ENCODE peak calls at places on chromosomes 11 and 22, in ten cellular contexts. One of them, this sample, is unnamed.

GRCh38 chr22:37260939-37261338 is 16.9 kb upstream of the RAC2 start:
- DNase-seq in fibroblast of the aortic adventitia: peak; percentile 55
- DNase-seq in astrocyte of the spinal cord: peak; percentile 38
- DNase-seq in foreskin fibroblast: peak; percentile 75
- DNase-seq in HL-60: no peak
- DNase-seq in heart right ventricle: peak; percentile 36
- DNase-seq in OCI-LY7: peak; percentile 78
- DNase-seq in CD8-positive, alpha-beta T cell: peak; percentile 66
- DNase-seq in spleen: peak; percentile 89
- DNase-seq in brain microvascular endothelial cell: peak; percentile 37
- DNase-seq in this sample: peak; percentile 45

GRCh38 chr11:102829671-102830070 is 13.7 kb downstream of the MMP3 start:
- DNase-seq in fibroblast of the aortic adventitia: no peak
- DNase-seq in astrocyte of the spinal cord: no peak
- DNase-seq in foreskin fibroblast: no peak
- DNase-seq in HL-60: no peak
- DNase-seq in heart right ventricle: no peak
- DNase-seq in OCI-LY7: no peak
- DNase-seq in CD8-positive, alpha-beta T cell: no peak
- DNase-seq in spleen: no peak
- DNase-seq in brain microvascular endothelial cell: no peak
- DNase-seq in this sample: no peak

GRCh38 chr22:36940676-36941075 is 27.2 kb downstream of the CSF2RB start:
- DNase-seq in fibroblast of the aortic adventitia: no peak
- DNase-seq in astrocyte of the spinal cord: no peak
- DNase-seq in foreskin fibroblast: no peak
- DNase-seq in HL-60: no peak
- DNase-seq in heart right ventricle: no peak
- DNase-seq in OCI-LY7: peak; percentile 33
- DNase-seq in CD8-positive, alpha-beta T cell: no peak
- DNase-seq in spleen: no peak
- DNase-seq in brain microvascular endothelial cell: no peak
- DNase-seq in this sample: no peak

GRCh38 chr11:69374110-69374981 is 80.4 kb downstream of the MYEOV start:
- DNase-seq in fibroblast of the aortic adventitia: no peak
- DNase-seq in astrocyte of the spinal cord: no peak
- DNase-seq in foreskin fibroblast: no peak
- DNase-seq in HL-60: no peak
- DNase-seq in heart right ventricle: no peak
- DNase-seq in OCI-LY7: peak; percentile 29
- DNase-seq in CD8-positive, alpha-beta T cell: no peak
- DNase-seq in spleen: peak; percentile 68
- DNase-seq in brain microvascular endothelial cell: no peak
- DNase-seq in this sample: no peak

GRCh38 chr22:23205330-23205729 is 25.0 kb downstream of the BCR start:
- DNase-seq in fibroblast of the aortic adventitia: no peak
- DNase-seq in astrocyte of the spinal cord: no peak
- DNase-seq in foreskin fibroblast: no peak
- DNase-seq in HL-60: no peak
- DNase-seq in heart right ventricle: no peak
- DNase-seq in OCI-LY7: no peak
- DNase-seq in CD8-positive, alpha-beta T cell: no peak
- DNase-seq in spleen: peak; percentile 24
- DNase-seq in brain microvascular endothelial cell: no peak
- DNase-seq in this sample: no peak

GRCh38 chr22:47116426-47117341 is 354.2 kb downstream of the TBC1D22A start:
- DNase-seq in fibroblast of the aortic adventitia: no peak
- DNase-seq in astrocyte of the spinal cord: no peak
- DNase-seq in foreskin fibroblast: no peak
- DNase-seq in HL-60: no peak
- DNase-seq in heart right ventricle: no peak
- DNase-seq in OCI-LY7: no peak
- DNase-seq in CD8-positive, alpha-beta T cell: no peak
- DNase-seq in spleen: no peak
- DNase-seq in brain microvascular endothelial cell: no peak
- DNase-seq in this sample: no peak

GRCh38 chr11:124199702-124200101 is 16.6 kb downstream of the OR10D3 start:
- DNase-seq in fibroblast of the aortic adventitia: no peak
- DNase-seq in astrocyte of the spinal cord: peak; percentile 48
- DNase-seq in foreskin fibroblast: no peak
- DNase-seq in HL-60: no peak
- DNase-seq in heart right ventricle: no peak
- DNase-seq in OCI-LY7: no peak
- DNase-seq in CD8-positive, alpha-beta T cell: no peak
- DNase-seq in spleen: no peak
- DNase-seq in brain microvascular endothelial cell: no peak
- DNase-seq in this sample: no peak

GRCh38 chr11:84319853-84320252 is 1033.7 kb upstream of the CCDC90B start:
- DNase-seq in fibroblast of the aortic adventitia: no peak
- DNase-seq in astrocyte of the spinal cord: no peak
- DNase-seq in foreskin fibroblast: no peak
- DNase-seq in HL-60: no peak
- DNase-seq in heart right ventricle: no peak
- DNase-seq in OCI-LY7: no peak
- DNase-seq in CD8-positive, alpha-beta T cell: no peak
- DNase-seq in spleen: no peak
- DNase-seq in brain microvascular endothelial cell: no peak
- DNase-seq in this sample: no peak

GRCh38 chr22:48563118-48563965 is 1264.3 kb downstream of the BRD1 start:
- DNase-seq in fibroblast of the aortic adventitia: no peak
- DNase-seq in astrocyte of the spinal cord: no peak
- DNase-seq in foreskin fibroblast: no peak
- DNase-seq in HL-60: no peak
- DNase-seq in heart right ventricle: no peak
- DNase-seq in OCI-LY7: no peak
- DNase-seq in CD8-positive, alpha-beta T cell: no peak
- DNase-seq in spleen: no peak
- DNase-seq in brain microvascular endothelial cell: no peak
- DNase-seq in this sample: no peak

GRCh38 chr22:20756846-20757245 is 17.1 kb upstream of the SERPIND1 start:
- DNase-seq in fibroblast of the aortic adventitia: no peak
- DNase-seq in astrocyte of the spinal cord: no peak
- DNase-seq in foreskin fibroblast: no peak
- DNase-seq in HL-60: no peak
- DNase-seq in heart right ventricle: no peak
- DNase-seq in OCI-LY7: no peak
- DNase-seq in CD8-positive, alpha-beta T cell: no peak
- DNase-seq in spleen: no peak
- DNase-seq in brain microvascular endothelial cell: no peak
- DNase-seq in this sample: no peak

GRCh38 chr11:83285131-83285770 is 916 bp downstream of the CCDC90B start:
- DNase-seq in fibroblast of the aortic adventitia: no peak
- DNase-seq in astrocyte of the spinal cord: no peak
- DNase-seq in foreskin fibroblast: no peak
- DNase-seq in HL-60: no peak
- DNase-seq in heart right ventricle: no peak
- DNase-seq in OCI-LY7: no peak
- DNase-seq in CD8-positive, alpha-beta T cell: no peak
- DNase-seq in spleen: no peak
- DNase-seq in brain microvascular endothelial cell: no peak
- DNase-seq in this sample: no peak

GRCh38 chr11:47412152-47412746 is 3.9 kb downstream of the SLC39A13 start:
- DNase-seq in fibroblast of the aortic adventitia: no peak
- DNase-seq in astrocyte of the spinal cord: no peak
- DNase-seq in foreskin fibroblast: peak; percentile 74
- DNase-seq in HL-60: no peak
- DNase-seq in heart right ventricle: peak; percentile 65
- DNase-seq in OCI-LY7: peak; percentile 71
- DNase-seq in CD8-positive, alpha-beta T cell: peak; percentile 54
- DNase-seq in spleen: peak; percentile 93
- DNase-seq in brain microvascular endothelial cell: no peak
- DNase-seq in this sample: peak; percentile 21

GRCh38 chr11:46120711-46121327 is 435 bp downstream of the PHF21A start:
- DNase-seq in fibroblast of the aortic adventitia: no peak
- DNase-seq in astrocyte of the spinal cord: peak; percentile 82
- DNase-seq in foreskin fibroblast: peak; percentile 78
- DNase-seq in HL-60: peak; percentile 72
- DNase-seq in heart right ventricle: peak; percentile 40
- DNase-seq in OCI-LY7: peak; percentile 54
- DNase-seq in CD8-positive, alpha-beta T cell: no peak
- DNase-seq in spleen: peak; percentile 74
- DNase-seq in brain microvascular endothelial cell: peak; percentile 49
- DNase-seq in this sample: no peak

GRCh38 chr11:128021304-128022006 is 565.9 kb downstream of the ETS1 start:
- DNase-seq in fibroblast of the aortic adventitia: peak; percentile 46
- DNase-seq in astrocyte of the spinal cord: no peak
- DNase-seq in foreskin fibroblast: peak; percentile 28
- DNase-seq in HL-60: no peak
- DNase-seq in heart right ventricle: no peak
- DNase-seq in OCI-LY7: no peak
- DNase-seq in CD8-positive, alpha-beta T cell: no peak
- DNase-seq in spleen: no peak
- DNase-seq in brain microvascular endothelial cell: no peak
- DNase-seq in this sample: no peak

GRCh38 chr11:133966924-133967598 is 10.3 kb upstream of the IGSF9B start:
- DNase-seq in fibroblast of the aortic adventitia: no peak
- DNase-seq in astrocyte of the spinal cord: no peak
- DNase-seq in foreskin fibroblast: no peak
- DNase-seq in HL-60: no peak
- DNase-seq in heart right ventricle: peak; percentile 77
- DNase-seq in OCI-LY7: no peak
- DNase-seq in CD8-positive, alpha-beta T cell: peak; percentile 75
- DNase-seq in spleen: peak; percentile 89
- DNase-seq in brain microvascular endothelial cell: no peak
- DNase-seq in this sample: no peak

GRCh38 chr11:19382131-19382611 is 141.4 kb upstream of the E2F8 start:
- DNase-seq in fibroblast of the aortic adventitia: no peak
- DNase-seq in astrocyte of the spinal cord: no peak
- DNase-seq in foreskin fibroblast: no peak
- DNase-seq in HL-60: no peak
- DNase-seq in heart right ventricle: no peak
- DNase-seq in OCI-LY7: no peak
- DNase-seq in CD8-positive, alpha-beta T cell: no peak
- DNase-seq in spleen: no peak
- DNase-seq in brain microvascular endothelial cell: no peak
- DNase-seq in this sample: no peak

GRCh38 chr11:61670626-61671025 is 9.6 kb upstream of the DAGLA start:
- DNase-seq in fibroblast of the aortic adventitia: no peak
- DNase-seq in astrocyte of the spinal cord: no peak
- DNase-seq in foreskin fibroblast: no peak
- DNase-seq in HL-60: no peak
- DNase-seq in heart right ventricle: no peak
- DNase-seq in OCI-LY7: no peak
- DNase-seq in CD8-positive, alpha-beta T cell: no peak
- DNase-seq in spleen: no peak
- DNase-seq in brain microvascular endothelial cell: no peak
- DNase-seq in this sample: no peak

GRCh38 chr11:112612283-112612849 is 348.9 kb upstream of the NCAM1 start:
- DNase-seq in fibroblast of the aortic adventitia: no peak
- DNase-seq in astrocyte of the spinal cord: no peak
- DNase-seq in foreskin fibroblast: no peak
- DNase-seq in HL-60: no peak
- DNase-seq in heart right ventricle: no peak
- DNase-seq in OCI-LY7: no peak
- DNase-seq in CD8-positive, alpha-beta T cell: no peak
- DNase-seq in spleen: no peak
- DNase-seq in brain microvascular endothelial cell: no peak
- DNase-seq in this sample: peak; percentile 6

DNA sequence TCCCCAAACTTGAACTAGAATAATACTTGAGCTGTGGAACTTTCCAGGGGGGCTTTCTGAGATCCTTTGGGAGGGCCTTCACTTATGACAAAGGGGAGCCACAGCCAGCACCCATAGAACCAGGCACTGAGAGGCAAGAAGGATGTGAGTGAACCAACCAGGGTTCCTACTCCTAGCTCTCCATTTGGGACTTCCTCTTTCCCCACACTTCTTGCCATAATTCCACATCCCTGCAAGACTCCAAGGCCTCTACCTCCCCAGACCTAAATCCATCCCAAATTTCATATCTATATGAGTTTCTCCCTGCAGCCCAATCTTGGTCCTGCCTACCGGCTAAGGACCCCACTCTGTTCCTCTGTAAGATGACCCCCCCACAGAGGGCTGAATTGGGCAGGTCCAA is 31.5 kb downstream of the NRXN2 start:
- DNase-seq in fibroblast of the aortic adventitia: no peak
- DNase-seq in astrocyte of the spinal cord: no peak
- DNase-seq in foreskin fibroblast: no peak
- DNase-seq in HL-60: no peak
- DNase-seq in heart right ventricle: no peak
- DNase-seq in OCI-LY7: no peak
- DNase-seq in CD8-positive, alpha-beta T cell: no peak
- DNase-seq in spleen: no peak
- DNase-seq in brain microvascular endothelial cell: no peak
- DNase-seq in this sample: no peak
- TF ChIP-seq CTCF in fibroblast of the aortic adventitia: no peak
- TF ChIP-seq CTCF in astrocyte of the spinal cord: no peak
- TF ChIP-seq CTCF in foreskin fibroblast: no peak
- TF ChIP-seq CTCF in HL-60: no peak
- TF ChIP-seq CTCF in heart right ventricle: no peak
- TF ChIP-seq CTCF in OCI-LY7: no peak
- TF ChIP-seq CTCF in CD8-positive, alpha-beta T cell: no peak
- TF ChIP-seq CTCF in spleen: no peak
- TF ChIP-seq CTCF in brain microvascular endothelial cell: no peak
- TF ChIP-seq CTCF in this sample: no peak

DNA sequence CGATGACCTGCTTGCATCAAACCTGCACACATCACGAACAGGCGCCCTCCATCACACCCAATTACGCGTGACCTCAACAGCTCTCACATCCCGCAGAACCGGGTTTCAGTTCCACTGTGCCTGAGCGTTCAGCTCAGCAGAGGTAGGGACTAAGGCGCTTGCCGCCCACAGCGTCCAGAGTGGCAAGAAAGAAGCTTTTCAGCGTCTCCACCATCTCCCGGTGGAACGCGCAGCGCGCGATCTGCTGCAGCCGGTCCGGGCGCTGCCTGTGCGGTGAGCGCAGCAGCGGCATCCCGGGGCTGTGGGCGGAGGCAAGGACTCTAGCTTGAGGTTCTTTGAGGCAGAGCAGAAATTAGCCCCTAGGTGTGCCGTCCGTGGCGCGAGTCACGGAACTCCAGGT is 1.5 kb upstream of the CALCA start:
- DNase-seq in fibroblast of the aortic adventitia: peak; percentile 18
- DNase-seq in astrocyte of the spinal cord: peak; percentile 17
- DNase-seq in foreskin fibroblast: peak; percentile 68
- DNase-seq in HL-60: no peak
- DNase-seq in heart right ventricle: peak; percentile 13
- DNase-seq in OCI-LY7: no peak
- DNase-seq in CD8-positive, alpha-beta T cell: no peak
- DNase-seq in spleen: peak; percentile 77
- DNase-seq in brain microvascular endothelial cell: no peak
- DNase-seq in this sample: no peak
- H3K4me3 ChIP-seq in fibroblast of the aortic adventitia: peak overlapping the region; percentile 42
- H3K4me3 ChIP-seq in astrocyte of the spinal cord: no peak overlapping the region
- H3K4me3 ChIP-seq in foreskin fibroblast: no peak overlapping the region
- H3K4me3 ChIP-seq in HL-60: no peak overlapping the region
- H3K4me3 ChIP-seq in heart right ventricle: peak overlapping the region; percentile 35
- H3K4me3 ChIP-seq in OCI-LY7: no peak overlapping the region
- H3K4me3 ChIP-seq in CD8-positive, alpha-beta T cell: peak overlapping the region; percentile 59
- H3K4me3 ChIP-seq in spleen: no peak overlapping the region
- H3K4me3 ChIP-seq in brain microvascular endothelial cell: peak overlapping the region; percentile 24
- H3K4me3 ChIP-seq in this sample: no peak overlapping the region

GRCh38 chr11:116422976-116423375 is 349.8 kb downstream of the BUD13 start:
- DNase-seq in fibroblast of the aortic adventitia: no peak
- DNase-seq in astrocyte of the spinal cord: no peak
- DNase-seq in foreskin fibroblast: no peak
- DNase-seq in HL-60: no peak
- DNase-seq in heart right ventricle: no peak
- DNase-seq in OCI-LY7: no peak
- DNase-seq in CD8-positive, alpha-beta T cell: no peak
- DNase-seq in spleen: no peak
- DNase-seq in brain microvascular endothelial cell: no peak
- DNase-seq in this sample: no peak
- TF ChIP-seq CTCF in fibroblast of the aortic adventitia: no peak
- TF ChIP-seq CTCF in astrocyte of the spinal cord: no peak
- TF ChIP-seq CTCF in foreskin fibroblast: no peak
- TF ChIP-seq CTCF in HL-60: no peak
- TF ChIP-seq CTCF in heart right ventricle: no peak
- TF ChIP-seq CTCF in OCI-LY7: no peak
- TF ChIP-seq CTCF in CD8-positive, alpha-beta T cell: no peak
- TF ChIP-seq CTCF in spleen: no peak
- TF ChIP-seq CTCF in brain microvascular endothelial cell: no peak
- TF ChIP-seq CTCF in this sample: no peak

GRCh38 chr11:66292543-66293332 is 1.0 kb downstream of the TMEM151A start:
- DNase-seq in fibroblast of the aortic adventitia: no peak
- DNase-seq in astrocyte of the spinal cord: no peak
- DNase-seq in foreskin fibroblast: no peak
- DNase-seq in HL-60: no peak
- DNase-seq in heart right ventricle: no peak
- DNase-seq in OCI-LY7: no peak
- DNase-seq in CD8-positive, alpha-beta T cell: no peak
- DNase-seq in spleen: no peak
- DNase-seq in brain microvascular endothelial cell: no peak
- DNase-seq in this sample: no peak
- H3K4me3 ChIP-seq in fibroblast of the aortic adventitia: no peak overlapping the region
- H3K4me3 ChIP-seq in astrocyte of the spinal cord: no peak overlapping the region
- H3K4me3 ChIP-seq in foreskin fibroblast: no peak overlapping the region
- H3K4me3 ChIP-seq in HL-60: no peak overlapping the region
- H3K4me3 ChIP-seq in heart right ventricle: no peak overlapping the region
- H3K4me3 ChIP-seq in OCI-LY7: no peak overlapping the region
- H3K4me3 ChIP-seq in CD8-positive, alpha-beta T cell: no peak overlapping the region
- H3K4me3 ChIP-seq in spleen: no peak overlapping the region
- H3K4me3 ChIP-seq in brain microvascular endothelial cell: no peak overlapping the region
- H3K4me3 ChIP-seq in this sample: peak overlapping the region; percentile 54